ENCODE peak calls at places on chromosome 20, in four cellular contexts. One of them, this sample, is unnamed.

GRCh38 chr20:23136893-23137745 is 51.0 kb upstream of the CD93 start:
- DNase-seq in NCI-H748 treated with DMSO at 0.1 percent for 48 hours: no peak
- DNase-seq in HepG2: no peak
- DNase-seq in bronchial epithelial cell: peak
- DNase-seq in this sample: no peak

GRCh38 chr20:9338101-9338500 is 176.3 kb upstream of the LAMP5 start:
- DNase-seq in bronchial epithelial cell: no peak
- DNase-seq in HepG2: no peak
- DNase-seq in NCI-H748 treated with DMSO at 0.1 percent for 48 hours: no peak
- DNase-seq in this sample: no peak

GRCh38 chr20:25254986-25255680 is 7.2 kb downstream of the PYGB start:
- DNase-seq in HepG2: no peak
- DNase-seq in NCI-H748 treated with DMSO at 0.1 percent for 48 hours: no peak
- DNase-seq in bronchial epithelial cell: no peak
- DNase-seq in this sample: peak

GRCh38 chr20:58342104-58342945 is 32.8 kb downstream of the RAB22A start:
- DNase-seq in HepG2: no peak
- DNase-seq in NCI-H748 treated with DMSO at 0.1 percent for 48 hours: no peak
- DNase-seq in bronchial epithelial cell: peak
- DNase-seq in this sample: no peak

GRCh38 chr20:20276806-20277530 is 90.9 kb upstream of the INSM1 start:
- DNase-seq in bronchial epithelial cell: no peak
- DNase-seq in NCI-H748 treated with DMSO at 0.1 percent for 48 hours: peak
- DNase-seq in HepG2: no peak
- DNase-seq in this sample: no peak

GRCh38 chr20:2374346-2375125 is 6.2 kb upstream of the TGM6 start:
- DNase-seq in bronchial epithelial cell: no peak
- DNase-seq in HepG2: no peak
- DNase-seq in NCI-H748 treated with DMSO at 0.1 percent for 48 hours: no peak
- DNase-seq in this sample: no peak

GRCh38 chr20:61724376-61724775 is 341.3 kb downstream of the TAF4 start:
- DNase-seq in bronchial epithelial cell: no peak
- DNase-seq in NCI-H748 treated with DMSO at 0.1 percent for 48 hours: no peak
- DNase-seq in HepG2: peak
- DNase-seq in this sample: no peak

GRCh38 chr20:63058696-63059335 is 52.1 kb upstream of the BHLHE23 start:
- DNase-seq in HepG2: no peak
- DNase-seq in NCI-H748 treated with DMSO at 0.1 percent for 48 hours: no peak
- DNase-seq in bronchial epithelial cell: no peak
- DNase-seq in this sample: no peak

GRCh38 chr20:62595491-62595890 is 46.8 kb upstream of the SLCO4A1 start:
- DNase-seq in bronchial epithelial cell: peak
- DNase-seq in HepG2: no peak
- DNase-seq in NCI-H748 treated with DMSO at 0.1 percent for 48 hours: peak
- DNase-seq in this sample: peak

GRCh38 chr20:46765506-46765905 is 56.1 kb downstream of the SLC2A10 start:
- DNase-seq in NCI-H748 treated with DMSO at 0.1 percent for 48 hours: no peak
- DNase-seq in bronchial epithelial cell: no peak
- DNase-seq in HepG2: no peak
- DNase-seq in this sample: no peak

GRCh38 chr20:46220808-46221207 is 87.5 kb downstream of the CDH22 start:
- DNase-seq in NCI-H748 treated with DMSO at 0.1 percent for 48 hours: peak
- DNase-seq in bronchial epithelial cell: no peak
- DNase-seq in HepG2: no peak
- DNase-seq in this sample: peak

GRCh38 chr20:43558412-43559146 is at the start of gene SGK2:
- DNase-seq in HepG2: peak
- DNase-seq in bronchial epithelial cell: peak
- DNase-seq in NCI-H748 treated with DMSO at 0.1 percent for 48 hours: no peak
- DNase-seq in this sample: peak

GRCh38 chr20:34525709-34526416 is 9.6 kb downstream of the DYNLRB1 start:
- DNase-seq in bronchial epithelial cell: peak
- DNase-seq in NCI-H748 treated with DMSO at 0.1 percent for 48 hours: no peak
- DNase-seq in HepG2: peak
- DNase-seq in this sample: peak

GRCh38 chr20:23350855-23351838 is 556 bp downstream of the NXT1 start:
- DNase-seq in HepG2: peak
- DNase-seq in NCI-H748 treated with DMSO at 0.1 percent for 48 hours: peak
- DNase-seq in bronchial epithelial cell: peak
- DNase-seq in this sample: peak

GRCh38 chr20:3156811-3157619 is 2.6 kb downstream of the FASTKD5 start:
- DNase-seq in HepG2: no peak
- DNase-seq in NCI-H748 treated with DMSO at 0.1 percent for 48 hours: no peak
- DNase-seq in bronchial epithelial cell: peak
- DNase-seq in this sample: no peak

GRCh38 chr20:1876217-1876921 is 18.8 kb upstream of the SIRPA start:
- DNase-seq in HepG2: no peak
- DNase-seq in NCI-H748 treated with DMSO at 0.1 percent for 48 hours: peak
- DNase-seq in bronchial epithelial cell: peak
- DNase-seq in this sample: no peak

GRCh38 chr20:54061106-54061881 is 9.1 kb downstream of the BCAS1 start:
- DNase-seq in bronchial epithelial cell: peak
- DNase-seq in NCI-H748 treated with DMSO at 0.1 percent for 48 hours: no peak
- DNase-seq in HepG2: no peak
- DNase-seq in this sample: no peak

GRCh38 chr20:62708591-62709536 is at the start of gene NTSR1:
- DNase-seq in bronchial epithelial cell: no peak
- DNase-seq in HepG2: no peak
- DNase-seq in NCI-H748 treated with DMSO at 0.1 percent for 48 hours: no peak
- DNase-seq in this sample: no peak

GRCh38 chr20:10110151-10110550 is 75.4 kb downstream of the ANKEF1 start:
- DNase-seq in bronchial epithelial cell: peak
- DNase-seq in HepG2: no peak
- DNase-seq in NCI-H748 treated with DMSO at 0.1 percent for 48 hours: no peak
- DNase-seq in this sample: no peak

GRCh38 chr20:18443841-18444240 is 23.0 kb downstream of the DZANK1 start:
- DNase-seq in HepG2: no peak
- DNase-seq in NCI-H748 treated with DMSO at 0.1 percent for 48 hours: no peak
- DNase-seq in bronchial epithelial cell: peak
- DNase-seq in this sample: no peak

GRCh38 chr20:49880724-49881445 is 34.4 kb downstream of the SPATA2 start:
- DNase-seq in bronchial epithelial cell: no peak
- DNase-seq in HepG2: no peak
- DNase-seq in NCI-H748 treated with DMSO at 0.1 percent for 48 hours: no peak
- DNase-seq in this sample: no peak

GRCh38 chr20:17822039-17822438 is 122.3 kb downstream of the BANF2 start:
- DNase-seq in HepG2: peak
- DNase-seq in NCI-H748 treated with DMSO at 0.1 percent for 48 hours: no peak
- DNase-seq in bronchial epithelial cell: peak
- DNase-seq in this sample: peak

GRCh38 chr20:16407251-16408067 is 165.8 kb downstream of the KIF16B start:
- DNase-seq in HepG2: peak
- DNase-seq in NCI-H748 treated with DMSO at 0.1 percent for 48 hours: no peak
- DNase-seq in bronchial epithelial cell: no peak
- DNase-seq in this sample: no peak

GRCh38 chr20:62208805-62209755 is 11.0 kb downstream of the HRH3 start:
- DNase-seq in NCI-H748 treated with DMSO at 0.1 percent for 48 hours: no peak
- DNase-seq in HepG2: peak
- DNase-seq in bronchial epithelial cell: no peak
- DNase-seq in this sample: no peak

GRCh38 chr20:63519765-63520593 is 586 bp upstream of the PPDPF start:
- DNase-seq in NCI-H748 treated with DMSO at 0.1 percent for 48 hours: no peak
- DNase-seq in bronchial epithelial cell: peak
- DNase-seq in HepG2: no peak
- DNase-seq in this sample: no peak

GRCh38 chr20:38272398-38272797 is 11.9 kb upstream of the KIAA1755 start:
- DNase-seq in NCI-H748 treated with DMSO at 0.1 percent for 48 hours: no peak
- DNase-seq in bronchial epithelial cell: peak
- DNase-seq in HepG2: no peak
- DNase-seq in this sample: no peak

GRCh38 chr20:11000416-11000815 is 326.6 kb upstream of the JAG1 start:
- DNase-seq in HepG2: no peak
- DNase-seq in bronchial epithelial cell: no peak
- DNase-seq in NCI-H748 treated with DMSO at 0.1 percent for 48 hours: no peak
- DNase-seq in this sample: no peak

GRCh38 chr20:57666106-57666833 is 43.5 kb downstream of the PMEPA1 start:
- DNase-seq in HepG2: no peak
- DNase-seq in bronchial epithelial cell: no peak
- DNase-seq in NCI-H748 treated with DMSO at 0.1 percent for 48 hours: no peak
- DNase-seq in this sample: no peak

GRCh38 chr20:9087531-9088217 is 18.8 kb downstream of the PLCB4 start:
- DNase-seq in bronchial epithelial cell: no peak
- DNase-seq in NCI-H748 treated with DMSO at 0.1 percent for 48 hours: peak
- DNase-seq in HepG2: no peak
- DNase-seq in this sample: no peak